ENCODE peak calls at places on chromosomes 1 and 21, in nine cellular contexts. One of them, this sample, is unnamed.

GRCh38 chr1:172976222-172977041 is 74.3 kb downstream of the TNFSF18 start:
- ATAC-seq in Right ventricle myocardium inferior: no peak
- ATAC-seq in T-cell: no peak
- ATAC-seq in HCT116: no peak
- ATAC-seq in activated naive CD8-positive, alpha-beta T cell treated with anti-CD3 and anti-CD28 coated beads, Interleukin-2, amount 50 U/mL, for 24 hours: no peak
- ATAC-seq in activated CD8-positive, alpha-beta T cell treated with anti-CD3 and anti-CD28 coated beads, Interleukin-2, amount 10 ng/mL, durations not matched to agents 7 days and 5 days: no peak
- ATAC-seq in heart left ventricle: peak
- ATAC-seq in activated T-helper 17 cell treated with anti-CD3 and anti-CD28 coated beads, Interleukin-2, amount 50 U/mL, for 72 hours: no peak
- ATAC-seq in lung: no peak
- ATAC-seq in this sample: peak

GRCh38 chr1:89692601-89693503 is 59.9 kb downstream of the LRRC8C start:
- ATAC-seq in Right ventricle myocardium inferior: peak
- ATAC-seq in T-cell: no peak
- ATAC-seq in HCT116: no peak
- ATAC-seq in activated naive CD8-positive, alpha-beta T cell treated with anti-CD3 and anti-CD28 coated beads, Interleukin-2, amount 50 U/mL, for 24 hours: peak
- ATAC-seq in activated CD8-positive, alpha-beta T cell treated with anti-CD3 and anti-CD28 coated beads, Interleukin-2, amount 10 ng/mL, durations not matched to agents 7 days and 5 days: peak
- ATAC-seq in heart left ventricle: peak
- ATAC-seq in activated T-helper 17 cell treated with anti-CD3 and anti-CD28 coated beads, Interleukin-2, amount 50 U/mL, for 72 hours: peak
- ATAC-seq in lung: peak
- ATAC-seq in this sample: peak

GRCh38 chr21:24903954-24904635 is 703.2 kb downstream of the MRPL39 start:
- ATAC-seq in Right ventricle myocardium inferior: no peak
- ATAC-seq in T-cell: no peak
- ATAC-seq in HCT116: no peak
- ATAC-seq in activated naive CD8-positive, alpha-beta T cell treated with anti-CD3 and anti-CD28 coated beads, Interleukin-2, amount 50 U/mL, for 24 hours: no peak
- ATAC-seq in activated CD8-positive, alpha-beta T cell treated with anti-CD3 and anti-CD28 coated beads, Interleukin-2, amount 10 ng/mL, durations not matched to agents 7 days and 5 days: no peak
- ATAC-seq in heart left ventricle: no peak
- ATAC-seq in activated T-helper 17 cell treated with anti-CD3 and anti-CD28 coated beads, Interleukin-2, amount 50 U/mL, for 72 hours: no peak
- ATAC-seq in lung: no peak
- ATAC-seq in this sample: no peak

GRCh38 chr1:159828916-159829634 is 2.4 kb downstream of the SLAMF8 start:
- ATAC-seq in Right ventricle myocardium inferior: peak
- ATAC-seq in T-cell: no peak
- ATAC-seq in HCT116: peak
- ATAC-seq in activated naive CD8-positive, alpha-beta T cell treated with anti-CD3 and anti-CD28 coated beads, Interleukin-2, amount 50 U/mL, for 24 hours: peak
- ATAC-seq in activated CD8-positive, alpha-beta T cell treated with anti-CD3 and anti-CD28 coated beads, Interleukin-2, amount 10 ng/mL, durations not matched to agents 7 days and 5 days: no peak
- ATAC-seq in heart left ventricle: peak
- ATAC-seq in activated T-helper 17 cell treated with anti-CD3 and anti-CD28 coated beads, Interleukin-2, amount 50 U/mL, for 72 hours: no peak
- ATAC-seq in lung: peak
- ATAC-seq in this sample: peak

GRCh38 chr21:34113842-34114241 is 40.5 kb downstream of the MRPS6 start:
- ATAC-seq in Right ventricle myocardium inferior: no peak
- ATAC-seq in T-cell: no peak
- ATAC-seq in HCT116: no peak
- ATAC-seq in activated naive CD8-positive, alpha-beta T cell treated with anti-CD3 and anti-CD28 coated beads, Interleukin-2, amount 50 U/mL, for 24 hours: no peak
- ATAC-seq in activated CD8-positive, alpha-beta T cell treated with anti-CD3 and anti-CD28 coated beads, Interleukin-2, amount 10 ng/mL, durations not matched to agents 7 days and 5 days: no peak
- ATAC-seq in heart left ventricle: no peak
- ATAC-seq in activated T-helper 17 cell treated with anti-CD3 and anti-CD28 coated beads, Interleukin-2, amount 50 U/mL, for 72 hours: no peak
- ATAC-seq in lung: no peak
- ATAC-seq in this sample: no peak

GRCh38 chr1:219954736-219955421 is 26.5 kb upstream of the SLC30A10 start:
- ATAC-seq in Right ventricle myocardium inferior: no peak
- ATAC-seq in T-cell: no peak
- ATAC-seq in HCT116: no peak
- ATAC-seq in activated naive CD8-positive, alpha-beta T cell treated with anti-CD3 and anti-CD28 coated beads, Interleukin-2, amount 50 U/mL, for 24 hours: no peak
- ATAC-seq in activated CD8-positive, alpha-beta T cell treated with anti-CD3 and anti-CD28 coated beads, Interleukin-2, amount 10 ng/mL, durations not matched to agents 7 days and 5 days: no peak
- ATAC-seq in heart left ventricle: no peak
- ATAC-seq in activated T-helper 17 cell treated with anti-CD3 and anti-CD28 coated beads, Interleukin-2, amount 50 U/mL, for 72 hours: no peak
- ATAC-seq in lung: no peak
- ATAC-seq in this sample: no peak

GRCh38 chr1:54342306-54342705 is 63.9 kb downstream of the SSBP3 start:
- ATAC-seq in Right ventricle myocardium inferior: peak
- ATAC-seq in T-cell: no peak
- ATAC-seq in HCT116: no peak
- ATAC-seq in activated naive CD8-positive, alpha-beta T cell treated with anti-CD3 and anti-CD28 coated beads, Interleukin-2, amount 50 U/mL, for 24 hours: no peak
- ATAC-seq in activated CD8-positive, alpha-beta T cell treated with anti-CD3 and anti-CD28 coated beads, Interleukin-2, amount 10 ng/mL, durations not matched to agents 7 days and 5 days: no peak
- ATAC-seq in heart left ventricle: peak
- ATAC-seq in activated T-helper 17 cell treated with anti-CD3 and anti-CD28 coated beads, Interleukin-2, amount 50 U/mL, for 72 hours: no peak
- ATAC-seq in lung: no peak
- ATAC-seq in this sample: no peak

GRCh38 chr1:14055442-14056225 is 355.6 kb downstream of the PRDM2 start:
- ATAC-seq in Right ventricle myocardium inferior: no peak
- ATAC-seq in T-cell: no peak
- ATAC-seq in HCT116: peak
- ATAC-seq in activated naive CD8-positive, alpha-beta T cell treated with anti-CD3 and anti-CD28 coated beads, Interleukin-2, amount 50 U/mL, for 24 hours: no peak
- ATAC-seq in activated CD8-positive, alpha-beta T cell treated with anti-CD3 and anti-CD28 coated beads, Interleukin-2, amount 10 ng/mL, durations not matched to agents 7 days and 5 days: no peak
- ATAC-seq in heart left ventricle: no peak
- ATAC-seq in activated T-helper 17 cell treated with anti-CD3 and anti-CD28 coated beads, Interleukin-2, amount 50 U/mL, for 72 hours: no peak
- ATAC-seq in lung: no peak
- ATAC-seq in this sample: peak

GRCh38 chr1:11281518-11282331 is 8.7 kb downstream of the UBIAD1 start:
- ATAC-seq in Right ventricle myocardium inferior: peak
- ATAC-seq in T-cell: no peak
- ATAC-seq in HCT116: no peak
- ATAC-seq in activated naive CD8-positive, alpha-beta T cell treated with anti-CD3 and anti-CD28 coated beads, Interleukin-2, amount 50 U/mL, for 24 hours: no peak
- ATAC-seq in activated CD8-positive, alpha-beta T cell treated with anti-CD3 and anti-CD28 coated beads, Interleukin-2, amount 10 ng/mL, durations not matched to agents 7 days and 5 days: no peak
- ATAC-seq in heart left ventricle: peak
- ATAC-seq in activated T-helper 17 cell treated with anti-CD3 and anti-CD28 coated beads, Interleukin-2, amount 50 U/mL, for 72 hours: no peak
- ATAC-seq in lung: peak
- ATAC-seq in this sample: no peak

GRCh38 chr1:231216515-231216914 is 24.5 kb upstream of the GNPAT start:
- ATAC-seq in Right ventricle myocardium inferior: no peak
- ATAC-seq in T-cell: no peak
- ATAC-seq in HCT116: peak
- ATAC-seq in activated naive CD8-positive, alpha-beta T cell treated with anti-CD3 and anti-CD28 coated beads, Interleukin-2, amount 50 U/mL, for 24 hours: no peak
- ATAC-seq in activated CD8-positive, alpha-beta T cell treated with anti-CD3 and anti-CD28 coated beads, Interleukin-2, amount 10 ng/mL, durations not matched to agents 7 days and 5 days: no peak
- ATAC-seq in heart left ventricle: no peak
- ATAC-seq in activated T-helper 17 cell treated with anti-CD3 and anti-CD28 coated beads, Interleukin-2, amount 50 U/mL, for 72 hours: no peak
- ATAC-seq in lung: no peak
- ATAC-seq in this sample: peak

GRCh38 chr1:200979574-200980451 is 43.7 kb downstream of the KIF21B start:
- ATAC-seq in Right ventricle myocardium inferior: no peak
- ATAC-seq in T-cell: peak
- ATAC-seq in HCT116: peak
- ATAC-seq in activated naive CD8-positive, alpha-beta T cell treated with anti-CD3 and anti-CD28 coated beads, Interleukin-2, amount 50 U/mL, for 24 hours: peak
- ATAC-seq in activated CD8-positive, alpha-beta T cell treated with anti-CD3 and anti-CD28 coated beads, Interleukin-2, amount 10 ng/mL, durations not matched to agents 7 days and 5 days: peak
- ATAC-seq in heart left ventricle: no peak
- ATAC-seq in activated T-helper 17 cell treated with anti-CD3 and anti-CD28 coated beads, Interleukin-2, amount 50 U/mL, for 72 hours: peak
- ATAC-seq in lung: no peak
- ATAC-seq in this sample: peak

GRCh38 chr1:87730274-87731222 is 401.9 kb downstream of the LMO4 start:
- ATAC-seq in Right ventricle myocardium inferior: no peak
- ATAC-seq in T-cell: no peak
- ATAC-seq in HCT116: no peak
- ATAC-seq in activated naive CD8-positive, alpha-beta T cell treated with anti-CD3 and anti-CD28 coated beads, Interleukin-2, amount 50 U/mL, for 24 hours: no peak
- ATAC-seq in activated CD8-positive, alpha-beta T cell treated with anti-CD3 and anti-CD28 coated beads, Interleukin-2, amount 10 ng/mL, durations not matched to agents 7 days and 5 days: no peak
- ATAC-seq in heart left ventricle: no peak
- ATAC-seq in activated T-helper 17 cell treated with anti-CD3 and anti-CD28 coated beads, Interleukin-2, amount 50 U/mL, for 72 hours: no peak
- ATAC-seq in lung: no peak
- ATAC-seq in this sample: no peak

GRCh38 chr1:34404837-34405236 is 228.1 kb downstream of the C1orf94 start:
- ATAC-seq in Right ventricle myocardium inferior: no peak
- ATAC-seq in T-cell: no peak
- ATAC-seq in HCT116: no peak
- ATAC-seq in activated naive CD8-positive, alpha-beta T cell treated with anti-CD3 and anti-CD28 coated beads, Interleukin-2, amount 50 U/mL, for 24 hours: no peak
- ATAC-seq in activated CD8-positive, alpha-beta T cell treated with anti-CD3 and anti-CD28 coated beads, Interleukin-2, amount 10 ng/mL, durations not matched to agents 7 days and 5 days: no peak
- ATAC-seq in heart left ventricle: no peak
- ATAC-seq in activated T-helper 17 cell treated with anti-CD3 and anti-CD28 coated beads, Interleukin-2, amount 50 U/mL, for 72 hours: no peak
- ATAC-seq in lung: no peak
- ATAC-seq in this sample: no peak

GRCh38 chr1:94335950-94336349 is 82.2 kb upstream of the ABCD3 start:
- ATAC-seq in Right ventricle myocardium inferior: peak
- ATAC-seq in T-cell: no peak
- ATAC-seq in HCT116: peak
- ATAC-seq in activated naive CD8-positive, alpha-beta T cell treated with anti-CD3 and anti-CD28 coated beads, Interleukin-2, amount 50 U/mL, for 24 hours: no peak
- ATAC-seq in activated CD8-positive, alpha-beta T cell treated with anti-CD3 and anti-CD28 coated beads, Interleukin-2, amount 10 ng/mL, durations not matched to agents 7 days and 5 days: no peak
- ATAC-seq in heart left ventricle: peak
- ATAC-seq in activated T-helper 17 cell treated with anti-CD3 and anti-CD28 coated beads, Interleukin-2, amount 50 U/mL, for 72 hours: no peak
- ATAC-seq in lung: peak
- ATAC-seq in this sample: peak

GRCh38 chr1:108527837-108528236 is 32.1 kb upstream of the EEIG2 start:
- ATAC-seq in Right ventricle myocardium inferior: no peak
- ATAC-seq in T-cell: no peak
- ATAC-seq in HCT116: no peak
- ATAC-seq in activated naive CD8-positive, alpha-beta T cell treated with anti-CD3 and anti-CD28 coated beads, Interleukin-2, amount 50 U/mL, for 24 hours: no peak
- ATAC-seq in activated CD8-positive, alpha-beta T cell treated with anti-CD3 and anti-CD28 coated beads, Interleukin-2, amount 10 ng/mL, durations not matched to agents 7 days and 5 days: no peak
- ATAC-seq in heart left ventricle: no peak
- ATAC-seq in activated T-helper 17 cell treated with anti-CD3 and anti-CD28 coated beads, Interleukin-2, amount 50 U/mL, for 72 hours: no peak
- ATAC-seq in lung: no peak
- ATAC-seq in this sample: no peak

GRCh38 chr1:151775894-151776664 is 12.8 kb upstream of the MRPL9 start:
- ATAC-seq in Right ventricle myocardium inferior: no peak
- ATAC-seq in T-cell: no peak
- ATAC-seq in HCT116: no peak
- ATAC-seq in activated naive CD8-positive, alpha-beta T cell treated with anti-CD3 and anti-CD28 coated beads, Interleukin-2, amount 50 U/mL, for 24 hours: no peak
- ATAC-seq in activated CD8-positive, alpha-beta T cell treated with anti-CD3 and anti-CD28 coated beads, Interleukin-2, amount 10 ng/mL, durations not matched to agents 7 days and 5 days: no peak
- ATAC-seq in heart left ventricle: no peak
- ATAC-seq in activated T-helper 17 cell treated with anti-CD3 and anti-CD28 coated beads, Interleukin-2, amount 50 U/mL, for 72 hours: no peak
- ATAC-seq in lung: no peak
- ATAC-seq in this sample: no peak